ENCODE peak calls at places on chromosomes 4 and X, in nine cellular contexts. S, E, C, A, V, M, P, N and B are unnamed samples.

GRCh38 chrX:42807393-42807792 is 29.4 kb upstream of the PPP1R2C start:
- DNase-seq in M (no peak), A (no peak), E (no peak), S (no peak), N (no peak), C (no peak), V (no peak), P (no peak), B (no peak)

GRCh38 chr4:123833156-123833555 is 436.6 kb downstream of the SPRY1 start:
- DNase-seq in C (no peak), S (no peak), E (no peak), M (no peak), N (no peak), P (no peak), V (no peak), A (no peak), B (no peak)

GRCh38 chr4:15438939-15439524 is 11.2 kb downstream of the C1QTNF7 start:
- DNase-seq in N (no peak), M (no peak), E (no peak), P (no peak), S (no peak), A (no peak), V (peak; percentile 29), C (no peak), B (no peak)

GRCh38 chrX:63503541-63503940 is 152.4 kb upstream of the SPIN4 start:
- DNase-seq in C (no peak), S (no peak), P (no peak), E (no peak), M (no peak), A (no peak), N (no peak), V (no peak), B (no peak)

GRCh38 chr4:62711575-62711974 is 1511.4 kb downstream of the ADGRL3 start:
- DNase-seq in N (no peak), V (no peak), S (no peak), P (no peak), M (no peak), A (no peak), E (no peak), C (no peak), B (no peak)

GRCh38 chr4:113561092-113561491 is 200.4 kb downstream of the CAMK2D start:
- DNase-seq in V (no peak), P (no peak), N (no peak), M (no peak), C (no peak), S (no peak), A (no peak), E (no peak), B (no peak)

GRCh38 chr4:177250056-177250696 is 59.5 kb upstream of the NEIL3 start:
- DNase-seq in S (peak; percentile 69), E (peak; percentile 47), M (peak; percentile 62), V (no peak), P (peak; percentile 38), A (peak; percentile 59), C (peak; percentile 73), N (peak; percentile 20), B (peak; percentile 70)

GRCh38 chr4:10096201-10096975 is 20.2 kb downstream of the WDR1 start:
- DNase-seq in V (no peak), P (peak; percentile 47), N (peak; percentile 40), S (no peak), A (peak; percentile 76), E (peak; percentile 74), M (peak; percentile 86), C (peak; percentile 70), B (peak; percentile 29)

GRCh38 chr4:145736241-145736831 is 56.4 kb downstream of the C4orf51 start:
- DNase-seq in N (no peak), S (no peak), E (peak; percentile 72), V (no peak), A (no peak), M (no peak), P (no peak), C (peak; percentile 21), B (peak; percentile 72)

GRCh38 chrX:10157545-10157944 is 770 bp downstream of the CLCN4 start:
- DNase-seq in P (no peak), M (no peak), N (no peak), V (no peak), C (no peak), A (no peak), S (no peak), E (no peak), B (no peak)

GRCh38 chrX:109952050-109952449 is 50.9 kb upstream of the TMEM164 start:
- DNase-seq in S (no peak), M (no peak), C (no peak), P (no peak), A (no peak), E (peak; percentile 10), N (no peak), V (no peak), B (no peak)

GRCh38 chr4:117010695-117011094 is 74.7 kb downstream of the TRAM1L1 start:
- DNase-seq in S (no peak), E (no peak), M (no peak), A (no peak), N (no peak), P (no peak), V (no peak), C (no peak), B (no peak)

GRCh38 chr4:33302298-33302697 is 2582.1 kb downstream of the PCDH7 start:
- DNase-seq in E (no peak), V (no peak), N (no peak), C (no peak), A (no peak), P (no peak), M (no peak), S (no peak), B (no peak)

GRCh38 chr4:153265311-153266047 is 61.2 kb downstream of the TRIM2 start:
- DNase-seq in V (peak; percentile 12), E (no peak), C (no peak), P (no peak), N (no peak), S (no peak), A (no peak), M (no peak), B (no peak)

GRCh38 chrX:1380672-1381233 is 11.2 kb downstream of the SLC25A6 start:
- DNase-seq in A (no peak), P (no peak), E (no peak), N (no peak), M (no peak), C (no peak), S (no peak), V (no peak), B (no peak)

GRCh38 chr4:86940920-86941460 is 6.2 kb downstream of the AFF1 start:
- DNase-seq in E (no peak), V (no peak), C (no peak), N (no peak), A (no peak), P (no peak), S (no peak), M (no peak), B (no peak)

GRCh38 chrX:4841216-4841745 is 1127.8 kb upstream of the PRKX start:
- DNase-seq in N (no peak), C (no peak), A (no peak), E (no peak), S (no peak), V (no peak), M (no peak), P (no peak), B (no peak)

DNA sequence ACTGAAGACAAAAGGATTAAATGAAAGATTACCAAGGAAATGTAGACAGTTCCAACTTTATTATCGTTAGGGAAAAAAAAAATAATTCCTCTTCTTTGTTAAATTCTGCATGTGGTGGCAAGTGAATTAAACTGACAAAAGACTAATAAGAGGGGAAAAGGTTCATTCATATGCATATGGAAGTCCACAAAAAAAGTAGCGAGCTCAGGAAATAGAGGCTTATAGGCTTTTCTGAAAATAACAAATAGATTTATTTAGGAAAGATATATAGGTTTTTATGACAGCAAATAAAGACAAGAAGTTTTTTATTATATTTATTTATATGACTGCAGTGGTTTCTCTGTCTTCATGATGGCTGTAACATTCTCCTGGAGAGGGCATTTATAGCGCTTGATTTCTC is 246.0 kb downstream of the NAF1 start:
- DNase-seq in V (no peak), P (no peak), A (no peak), E (no peak), N (no peak), S (no peak), C (no peak), M (no peak), B (no peak)
- H3K4me3 ChIP-seq in V (no peak overlapping the region), P (no peak overlapping the region), A (no peak overlapping the region), E (no peak overlapping the region), N (no peak overlapping the region), S (no peak overlapping the region), C (no peak overlapping the region), M (no peak overlapping the region), B (no peak overlapping the region)

DNA sequence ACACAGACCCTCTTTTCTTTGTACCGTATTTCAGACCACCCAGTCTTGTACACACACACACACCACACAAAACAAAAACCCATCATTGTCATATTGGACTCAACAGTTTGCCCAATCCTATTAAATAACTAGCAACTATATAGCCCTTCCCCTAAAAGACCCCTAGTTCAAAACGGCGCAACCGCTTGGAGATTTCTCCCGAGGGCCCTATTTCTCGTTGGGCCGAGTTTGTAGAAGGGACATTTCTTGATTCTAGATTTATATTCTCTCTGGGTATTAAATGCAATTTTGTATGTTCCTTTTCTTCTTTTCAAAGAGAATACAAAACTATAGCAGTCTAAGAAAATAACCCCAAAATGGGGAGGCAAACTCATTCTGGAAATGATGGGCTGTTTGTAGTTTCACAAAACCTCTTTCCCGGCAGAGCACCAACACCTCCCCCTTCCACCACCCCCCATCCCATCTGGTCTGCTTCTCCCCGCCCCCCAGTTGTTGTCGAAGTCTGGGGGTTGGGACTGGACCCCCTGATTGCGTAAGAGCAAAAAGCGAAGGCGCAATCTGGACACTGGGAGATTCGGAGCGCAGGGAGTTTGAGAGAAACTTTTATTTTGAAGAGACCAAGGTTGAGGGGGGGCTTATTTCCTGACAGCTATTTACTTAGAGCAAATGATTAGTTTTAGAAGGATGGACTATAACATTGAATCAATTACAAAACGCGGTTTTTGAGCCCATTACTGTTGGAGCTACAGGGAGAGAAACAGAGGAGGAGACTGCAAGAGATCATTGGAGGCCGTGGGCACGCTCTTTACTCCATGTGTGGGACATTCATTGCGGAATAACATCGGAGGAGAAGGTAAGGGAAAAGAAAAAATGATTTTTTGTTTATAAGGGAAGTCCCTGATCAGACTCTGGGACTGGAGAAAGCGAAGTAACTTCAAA is at the start of gene PDGFRA:
- DNase-seq in A (no peak), M (peak; percentile 23), C (peak; percentile 42), P (no peak), S (no peak), E (peak; percentile 71), N (peak; percentile 70), V (peak; percentile 96), B (peak; percentile 39)
- TF ChIP-seq POLR2A in A (no peak), M (no peak), C (peak; percentile 55), P (no peak), S (no peak), E (no peak), N (no peak), V (no peak), B (peak; percentile 35)

GRCh38 chrX:119885554-119886428 is 9.9 kb upstream of the AKAP14 start:
- DNase-seq in V (no peak), C (no peak), P (no peak), M (no peak), N (no peak), A (no peak), E (no peak), S (no peak), B (no peak)

GRCh38 chrX:119887721-119888425 is 7.8 kb upstream of the AKAP14 start:
- DNase-seq in V (no peak), N (peak; percentile 20), E (peak; percentile 33), S (peak; percentile 53), M (peak; percentile 33), P (peak; percentile 78), C (peak; percentile 73), A (peak; percentile 44), B (peak; percentile 58)
- H3K4me3 ChIP-seq in V (peak overlapping the region; percentile 43), N (no peak overlapping the region), E (peak overlapping the region; percentile 38), S (peak overlapping the region; percentile 48), M (no peak overlapping the region), P (peak overlapping the region; percentile 57), C (no peak overlapping the region), A (peak overlapping the region; percentile 60), B (no peak overlapping the region)

GRCh38 chr4:173529505-173530325 is at the start of gene HAND2:
- DNase-seq in P (peak; percentile 60), M (no peak), N (no peak), V (no peak), S (no peak), A (no peak), C (peak; percentile 64), E (peak; percentile 85), B (no peak)
- TF ChIP-seq POLR2A in P (no peak), M (peak; percentile 78), N (no peak), V (peak; percentile 81), S (no peak), A (no peak), C (peak; percentile 59), E (peak; percentile 97), B (no peak)